ENCODE peak calls at places on chromosomes 4 and X, in six cellular contexts. P is neuronal stem cell, J is foreskin fibroblast, F is NCI-H187 treated with DMSO at 0.1 percent for 48 hours, K is transverse colon, N is posterior cingulate gyrus. S is an unnamed sample.

GRCh38 chrX:84216406-84216805 is 28.4 kb upstream of the RPS6KA6 start:
- DNase-seq in J (no peak), K (no peak), F (no peak), N (no peak), P (no peak), S (no peak)

GRCh38 chrX:86910602-86911311 is 606.8 kb upstream of the KLHL4 start:
- DNase-seq in K (no peak), J (no peak), P (no peak), N (no peak), F (no peak), S (no peak)

GRCh38 chrX:84240848-84241565 is 53.0 kb upstream of the RPS6KA6 start:
- DNase-seq in F (no peak), P (no peak), K (no peak), J (no peak), N (no peak), S (no peak)

GRCh38 chrX:140766024-140766611 is 56.6 kb downstream of the LINC00632 start:
- DNase-seq in K (peak), F (no peak), P (peak), J (peak), N (peak), S (peak)

GRCh38 chrX:1086444-1087409 is 125.7 kb downstream of the CRLF2 start:
- DNase-seq in P (no peak), N (no peak), K (no peak), F (no peak), J (no peak), S (no peak)

GRCh38 chrX:54085666-54086065 is 41.4 kb upstream of the PHF8 start:
- DNase-seq in K (no peak), F (no peak), P (no peak), J (no peak), N (no peak), S (no peak)

GRCh38 chrX:70464051-70464450 is 19.4 kb downstream of the DLG3 start:
- DNase-seq in N (no peak), J (no peak), F (no peak), K (no peak), P (no peak), S (no peak)

GRCh38 chr4:109977854-109978501 is 65.3 kb downstream of the EGF start:
- DNase-seq in F (no peak), N (no peak), P (no peak), J (peak), K (no peak), S (no peak)

GRCh38 chr4:139559692-139560091 is 3.7 kb upstream of the SETD7 start:
- DNase-seq in J (no peak), F (no peak), N (no peak), P (no peak), K (no peak), S (no peak)

GRCh38 chr4:125187221-125187620 is 127.5 kb upstream of the FAT4 start:
- DNase-seq in J (peak), K (no peak), P (no peak), N (no peak), F (no peak), S (no peak)

GRCh38 chr4:76373919-76374552 is 46.9 kb downstream of the CCDC158 start:
- DNase-seq in N (no peak), K (no peak), J (peak), P (no peak), F (no peak), S (no peak)

GRCh38 chrX:19673334-19674040 is 158.2 kb upstream of the MAP3K15 start:
- DNase-seq in N (no peak), F (no peak), P (no peak), K (peak), J (peak), S (no peak)